ENCODE peak calls at places on chromosomes 16 and 17, in seven cellular contexts. M, U, Z, D, E, C and S are unnamed samples.

GRCh38 chr17:49218941-49219913 is 8.7 kb downstream of the ABI3 start:
- DNase-seq in M (peak; percentile 60), U (no peak), Z (peak; percentile 75), D (peak; percentile 82), E (no peak), C (no peak), S (no peak)

GRCh38 chr17:67044016-67044772 is at the start of gene CACNG1:
- DNase-seq in M (no peak), U (no peak), Z (no peak), D (no peak), E (no peak), C (no peak), S (no peak)

GRCh38 chr17:45240905-45241314 is 19.2 kb downstream of the FMNL1 start:
- DNase-seq in M (no peak), U (no peak), Z (no peak), D (no peak), E (no peak), C (no peak), S (no peak)

GRCh38 chr16:3087243-3087791 is 11.8 kb downstream of the ZSCAN10 start:
- DNase-seq in M (no peak), U (no peak), Z (peak; percentile 70), D (no peak), E (no peak), C (no peak), S (no peak)

GRCh38 chr17:49987681-49988441 is 7.2 kb downstream of the DLX3 start:
- DNase-seq in M (no peak), U (no peak), Z (peak; percentile 54), D (no peak), E (peak; percentile 26), C (no peak), S (no peak)

GRCh38 chr16:69483611-69484010 is 59.2 kb downstream of the CYB5B start:
- DNase-seq in M (no peak), U (no peak), Z (peak; percentile 61), D (no peak), E (no peak), C (no peak), S (no peak)

GRCh38 chr16:3187798-3188674 is at the start of gene OR1F1:
- DNase-seq in M (peak; percentile 41), U (no peak), Z (no peak), D (peak; percentile 91), E (peak; percentile 62), C (peak; percentile 62), S (no peak)

GRCh38 chr16:31350275-31351005 is 4.5 kb upstream of the ITGAX start:
- DNase-seq in M (no peak), U (no peak), Z (no peak), D (peak; percentile 37), E (no peak), C (no peak), S (no peak)

GRCh38 chr16:85075236-85075924 is 36.9 kb downstream of the CIBAR2 start:
- DNase-seq in M (no peak), U (no peak), Z (peak; percentile 20), D (no peak), E (no peak), C (no peak), S (no peak)

GRCh38 chr17:40303706-40304450 is 5.1 kb upstream of the RARA start:
- DNase-seq in M (no peak), U (no peak), Z (no peak), D (no peak), E (peak; percentile 86), C (no peak), S (no peak)

GRCh38 chr17:40533896-40534295 is 31.4 kb downstream of the CCR7 start:
- DNase-seq in M (no peak), U (no peak), Z (no peak), D (no peak), E (no peak), C (no peak), S (no peak)

GRCh38 chr17:80802626-80803450 is 188.8 kb upstream of the CHMP6 start:
- DNase-seq in M (no peak), U (no peak), Z (no peak), D (no peak), E (no peak), C (peak; percentile 16), S (no peak)

GRCh38 chr17:66952031-66952524 is 12.4 kb upstream of the CACNG4 start:
- DNase-seq in M (no peak), U (peak; percentile 58), Z (no peak), D (no peak), E (no peak), C (no peak), S (no peak)